ENCODE peak calls at places on chromosomes 3 and 15, in eight cellular contexts. One of them, this sample, is unnamed.

GRCh38 chr15:58487041-58487723 is 55.4 kb downstream of the LIPC start:
- DNase-seq in KBM-7: no peak
- DNase-seq in T-cell: no peak
- DNase-seq in GM06990: no peak
- DNase-seq in osteocyte: no peak
- DNase-seq in stimulated activated effector memory CD8-positive, alpha-beta T cell treated with anti-CD3 and anti-CD28 coated beads, Interleukin-12 subunit alpha, Interleukin-12 subunit beta, amount 100 ng/mL, for 72 hours: no peak
- DNase-seq in HT1080: no peak
- DNase-seq in NCI-H1092 treated with DMSO at 0.1 percent for 48 hours: no peak
- DNase-seq in this sample: no peak

GRCh38 chr3:65436580-65436979 is 602.1 kb downstream of the MAGI1 start:
- DNase-seq in KBM-7: peak; percentile 34
- DNase-seq in T-cell: no peak
- DNase-seq in GM06990: no peak
- DNase-seq in osteocyte: no peak
- DNase-seq in stimulated activated effector memory CD8-positive, alpha-beta T cell treated with anti-CD3 and anti-CD28 coated beads, Interleukin-12 subunit alpha, Interleukin-12 subunit beta, amount 100 ng/mL, for 72 hours: no peak
- DNase-seq in HT1080: peak; percentile 46
- DNase-seq in NCI-H1092 treated with DMSO at 0.1 percent for 48 hours: peak; percentile 1
- DNase-seq in this sample: no peak

GRCh38 chr3:132343018-132343612 is 25.9 kb downstream of the ACP3 start:
- DNase-seq in KBM-7: peak; percentile 76
- DNase-seq in T-cell: peak; percentile 3
- DNase-seq in GM06990: no peak
- DNase-seq in osteocyte: no peak
- DNase-seq in stimulated activated effector memory CD8-positive, alpha-beta T cell treated with anti-CD3 and anti-CD28 coated beads, Interleukin-12 subunit alpha, Interleukin-12 subunit beta, amount 100 ng/mL, for 72 hours: no peak
- DNase-seq in HT1080: peak; percentile 52
- DNase-seq in NCI-H1092 treated with DMSO at 0.1 percent for 48 hours: peak; percentile 59
- DNase-seq in this sample: no peak

GRCh38 chr3:33372218-33373081 is 67.8 kb downstream of the UBP1 start:
- DNase-seq in KBM-7: peak; percentile 79
- DNase-seq in T-cell: peak; percentile 11
- DNase-seq in GM06990: no peak
- DNase-seq in osteocyte: no peak
- DNase-seq in stimulated activated effector memory CD8-positive, alpha-beta T cell treated with anti-CD3 and anti-CD28 coated beads, Interleukin-12 subunit alpha, Interleukin-12 subunit beta, amount 100 ng/mL, for 72 hours: peak; percentile 9
- DNase-seq in HT1080: peak; percentile 72
- DNase-seq in NCI-H1092 treated with DMSO at 0.1 percent for 48 hours: peak; percentile 20
- DNase-seq in this sample: no peak

GRCh38 chr3:120160050-120160449 is 65.8 kb upstream of the GSK3B start:
- DNase-seq in KBM-7: no peak
- DNase-seq in T-cell: no peak
- DNase-seq in GM06990: no peak
- DNase-seq in osteocyte: peak; percentile 92
- DNase-seq in stimulated activated effector memory CD8-positive, alpha-beta T cell treated with anti-CD3 and anti-CD28 coated beads, Interleukin-12 subunit alpha, Interleukin-12 subunit beta, amount 100 ng/mL, for 72 hours: no peak
- DNase-seq in HT1080: peak; percentile 90
- DNase-seq in NCI-H1092 treated with DMSO at 0.1 percent for 48 hours: no peak
- DNase-seq in this sample: no peak

GRCh38 chr15:31260646-31261265 is 65.9 kb upstream of the KLF13 start:
- DNase-seq in KBM-7: no peak
- DNase-seq in T-cell: no peak
- DNase-seq in GM06990: no peak
- DNase-seq in osteocyte: peak; percentile 63
- DNase-seq in stimulated activated effector memory CD8-positive, alpha-beta T cell treated with anti-CD3 and anti-CD28 coated beads, Interleukin-12 subunit alpha, Interleukin-12 subunit beta, amount 100 ng/mL, for 72 hours: no peak
- DNase-seq in HT1080: no peak
- DNase-seq in NCI-H1092 treated with DMSO at 0.1 percent for 48 hours: no peak
- DNase-seq in this sample: no peak

GRCh38 chr3:159548675-159549335 is 439.8 kb upstream of the IL12A start:
- DNase-seq in KBM-7: no peak
- DNase-seq in T-cell: no peak
- DNase-seq in GM06990: no peak
- DNase-seq in osteocyte: no peak
- DNase-seq in stimulated activated effector memory CD8-positive, alpha-beta T cell treated with anti-CD3 and anti-CD28 coated beads, Interleukin-12 subunit alpha, Interleukin-12 subunit beta, amount 100 ng/mL, for 72 hours: no peak
- DNase-seq in HT1080: peak; percentile 70
- DNase-seq in NCI-H1092 treated with DMSO at 0.1 percent for 48 hours: no peak
- DNase-seq in this sample: no peak

GRCh38 chr3:124513610-124513997 is 216.6 kb upstream of the UMPS start:
- DNase-seq in KBM-7: no peak
- DNase-seq in T-cell: no peak
- DNase-seq in GM06990: no peak
- DNase-seq in osteocyte: no peak
- DNase-seq in stimulated activated effector memory CD8-positive, alpha-beta T cell treated with anti-CD3 and anti-CD28 coated beads, Interleukin-12 subunit alpha, Interleukin-12 subunit beta, amount 100 ng/mL, for 72 hours: no peak
- DNase-seq in HT1080: no peak
- DNase-seq in NCI-H1092 treated with DMSO at 0.1 percent for 48 hours: no peak
- DNase-seq in this sample: no peak

GRCh38 chr3:28836199-28836598 is 444.7 kb upstream of the RBMS3 start:
- DNase-seq in KBM-7: no peak
- DNase-seq in T-cell: no peak
- DNase-seq in GM06990: no peak
- DNase-seq in osteocyte: no peak
- DNase-seq in stimulated activated effector memory CD8-positive, alpha-beta T cell treated with anti-CD3 and anti-CD28 coated beads, Interleukin-12 subunit alpha, Interleukin-12 subunit beta, amount 100 ng/mL, for 72 hours: no peak
- DNase-seq in HT1080: peak; percentile 46
- DNase-seq in NCI-H1092 treated with DMSO at 0.1 percent for 48 hours: no peak
- DNase-seq in this sample: no peak

GRCh38 chr3:128804017-128804816 is 75.2 kb upstream of the ACAD9 start:
- DNase-seq in KBM-7: peak; percentile 87
- DNase-seq in T-cell: peak; percentile 69
- DNase-seq in GM06990: peak; percentile 71
- DNase-seq in osteocyte: no peak
- DNase-seq in stimulated activated effector memory CD8-positive, alpha-beta T cell treated with anti-CD3 and anti-CD28 coated beads, Interleukin-12 subunit alpha, Interleukin-12 subunit beta, amount 100 ng/mL, for 72 hours: no peak
- DNase-seq in HT1080: peak; percentile 70
- DNase-seq in NCI-H1092 treated with DMSO at 0.1 percent for 48 hours: no peak
- DNase-seq in this sample: no peak

GRCh38 chr3:30527720-30528119 is 78.7 kb upstream of the TGFBR2 start:
- DNase-seq in KBM-7: no peak
- DNase-seq in T-cell: no peak
- DNase-seq in GM06990: no peak
- DNase-seq in osteocyte: no peak
- DNase-seq in stimulated activated effector memory CD8-positive, alpha-beta T cell treated with anti-CD3 and anti-CD28 coated beads, Interleukin-12 subunit alpha, Interleukin-12 subunit beta, amount 100 ng/mL, for 72 hours: no peak
- DNase-seq in HT1080: no peak
- DNase-seq in NCI-H1092 treated with DMSO at 0.1 percent for 48 hours: no peak
- DNase-seq in this sample: no peak

GRCh38 chr3:19934098-19934566 is at the start of gene EFHB:
- DNase-seq in KBM-7: no peak
- DNase-seq in T-cell: no peak
- DNase-seq in GM06990: no peak
- DNase-seq in osteocyte: no peak
- DNase-seq in stimulated activated effector memory CD8-positive, alpha-beta T cell treated with anti-CD3 and anti-CD28 coated beads, Interleukin-12 subunit alpha, Interleukin-12 subunit beta, amount 100 ng/mL, for 72 hours: no peak
- DNase-seq in HT1080: peak; percentile 17
- DNase-seq in NCI-H1092 treated with DMSO at 0.1 percent for 48 hours: peak; percentile 9
- DNase-seq in this sample: no peak

GRCh38 chr15:67796728-67797127 is 28.6 kb upstream of the SKOR1 start:
- DNase-seq in KBM-7: no peak
- DNase-seq in T-cell: no peak
- DNase-seq in GM06990: no peak
- DNase-seq in osteocyte: peak; percentile 25
- DNase-seq in stimulated activated effector memory CD8-positive, alpha-beta T cell treated with anti-CD3 and anti-CD28 coated beads, Interleukin-12 subunit alpha, Interleukin-12 subunit beta, amount 100 ng/mL, for 72 hours: no peak
- DNase-seq in HT1080: no peak
- DNase-seq in NCI-H1092 treated with DMSO at 0.1 percent for 48 hours: no peak
- DNase-seq in this sample: peak; percentile 31

GRCh38 chr15:101437618-101438481 is 51.7 kb downstream of the PCSK6 start:
- DNase-seq in KBM-7: no peak
- DNase-seq in T-cell: no peak
- DNase-seq in GM06990: no peak
- DNase-seq in osteocyte: peak; percentile 42
- DNase-seq in stimulated activated effector memory CD8-positive, alpha-beta T cell treated with anti-CD3 and anti-CD28 coated beads, Interleukin-12 subunit alpha, Interleukin-12 subunit beta, amount 100 ng/mL, for 72 hours: no peak
- DNase-seq in HT1080: no peak
- DNase-seq in NCI-H1092 treated with DMSO at 0.1 percent for 48 hours: no peak
- DNase-seq in this sample: no peak

GRCh38 chr15:66454143-66454542 is 43.4 kb downstream of the SNAPC5 start:
- DNase-seq in KBM-7: no peak
- DNase-seq in T-cell: no peak
- DNase-seq in GM06990: no peak
- DNase-seq in osteocyte: no peak
- DNase-seq in stimulated activated effector memory CD8-positive, alpha-beta T cell treated with anti-CD3 and anti-CD28 coated beads, Interleukin-12 subunit alpha, Interleukin-12 subunit beta, amount 100 ng/mL, for 72 hours: no peak
- DNase-seq in HT1080: peak; percentile 20
- DNase-seq in NCI-H1092 treated with DMSO at 0.1 percent for 48 hours: no peak
- DNase-seq in this sample: no peak

GRCh38 chr3:52388933-52389332 is 56.0 kb downstream of the SEMA3G start:
- DNase-seq in KBM-7: no peak
- DNase-seq in T-cell: no peak
- DNase-seq in GM06990: no peak
- DNase-seq in osteocyte: no peak
- DNase-seq in stimulated activated effector memory CD8-positive, alpha-beta T cell treated with anti-CD3 and anti-CD28 coated beads, Interleukin-12 subunit alpha, Interleukin-12 subunit beta, amount 100 ng/mL, for 72 hours: no peak
- DNase-seq in HT1080: no peak
- DNase-seq in NCI-H1092 treated with DMSO at 0.1 percent for 48 hours: no peak
- DNase-seq in this sample: no peak

GRCh38 chr3:161474691-161475090 is 21.9 kb upstream of the OTOL1 start:
- DNase-seq in KBM-7: no peak
- DNase-seq in T-cell: no peak
- DNase-seq in GM06990: no peak
- DNase-seq in osteocyte: no peak
- DNase-seq in stimulated activated effector memory CD8-positive, alpha-beta T cell treated with anti-CD3 and anti-CD28 coated beads, Interleukin-12 subunit alpha, Interleukin-12 subunit beta, amount 100 ng/mL, for 72 hours: no peak
- DNase-seq in HT1080: no peak
- DNase-seq in NCI-H1092 treated with DMSO at 0.1 percent for 48 hours: no peak
- DNase-seq in this sample: no peak

GRCh38 chr15:26766262-26766661 is 6.6 kb downstream of the GABRB3 start:
- DNase-seq in KBM-7: no peak
- DNase-seq in T-cell: no peak
- DNase-seq in GM06990: no peak
- DNase-seq in osteocyte: no peak
- DNase-seq in stimulated activated effector memory CD8-positive, alpha-beta T cell treated with anti-CD3 and anti-CD28 coated beads, Interleukin-12 subunit alpha, Interleukin-12 subunit beta, amount 100 ng/mL, for 72 hours: no peak
- DNase-seq in HT1080: no peak
- DNase-seq in NCI-H1092 treated with DMSO at 0.1 percent for 48 hours: no peak
- DNase-seq in this sample: no peak

GRCh38 chr15:74795961-74796625 is 14.2 kb downstream of the CSK start:
- DNase-seq in KBM-7: no peak
- DNase-seq in T-cell: peak; percentile 36
- DNase-seq in GM06990: no peak
- DNase-seq in osteocyte: no peak
- DNase-seq in stimulated activated effector memory CD8-positive, alpha-beta T cell treated with anti-CD3 and anti-CD28 coated beads, Interleukin-12 subunit alpha, Interleukin-12 subunit beta, amount 100 ng/mL, for 72 hours: no peak
- DNase-seq in HT1080: no peak
- DNase-seq in NCI-H1092 treated with DMSO at 0.1 percent for 48 hours: no peak
- DNase-seq in this sample: no peak

GRCh38 chr3:128923607-128924385 is 44.4 kb downstream of the ACAD9 start:
- DNase-seq in KBM-7: no peak
- DNase-seq in T-cell: no peak
- DNase-seq in GM06990: no peak
- DNase-seq in osteocyte: peak; percentile 57
- DNase-seq in stimulated activated effector memory CD8-positive, alpha-beta T cell treated with anti-CD3 and anti-CD28 coated beads, Interleukin-12 subunit alpha, Interleukin-12 subunit beta, amount 100 ng/mL, for 72 hours: no peak
- DNase-seq in HT1080: no peak
- DNase-seq in NCI-H1092 treated with DMSO at 0.1 percent for 48 hours: no peak
- DNase-seq in this sample: no peak

GRCh38 chr15:69107025-69107620 is 53.3 kb upstream of the GLCE start:
- DNase-seq in KBM-7: no peak
- DNase-seq in T-cell: no peak
- DNase-seq in GM06990: no peak
- DNase-seq in osteocyte: no peak
- DNase-seq in stimulated activated effector memory CD8-positive, alpha-beta T cell treated with anti-CD3 and anti-CD28 coated beads, Interleukin-12 subunit alpha, Interleukin-12 subunit beta, amount 100 ng/mL, for 72 hours: no peak
- DNase-seq in HT1080: peak; percentile 4
- DNase-seq in NCI-H1092 treated with DMSO at 0.1 percent for 48 hours: no peak
- DNase-seq in this sample: no peak

GRCh38 chr3:119690043-119690656 is 12.7 kb upstream of the CFAP91 start:
- DNase-seq in KBM-7: peak; percentile 46
- DNase-seq in T-cell: no peak
- DNase-seq in GM06990: no peak
- DNase-seq in osteocyte: no peak
- DNase-seq in stimulated activated effector memory CD8-positive, alpha-beta T cell treated with anti-CD3 and anti-CD28 coated beads, Interleukin-12 subunit alpha, Interleukin-12 subunit beta, amount 100 ng/mL, for 72 hours: no peak
- DNase-seq in HT1080: peak; percentile 36
- DNase-seq in NCI-H1092 treated with DMSO at 0.1 percent for 48 hours: no peak
- DNase-seq in this sample: no peak

GRCh38 chr3:73801444-73801843 is 176.7 kb upstream of the PDZRN3 start:
- DNase-seq in KBM-7: no peak
- DNase-seq in T-cell: no peak
- DNase-seq in GM06990: no peak
- DNase-seq in osteocyte: no peak
- DNase-seq in stimulated activated effector memory CD8-positive, alpha-beta T cell treated with anti-CD3 and anti-CD28 coated beads, Interleukin-12 subunit alpha, Interleukin-12 subunit beta, amount 100 ng/mL, for 72 hours: no peak
- DNase-seq in HT1080: no peak
- DNase-seq in NCI-H1092 treated with DMSO at 0.1 percent for 48 hours: no peak
- DNase-seq in this sample: no peak

GRCh38 chr15:101156509-101157159 is 95.2 kb downstream of the CHSY1 start:
- DNase-seq in KBM-7: no peak
- DNase-seq in T-cell: no peak
- DNase-seq in GM06990: peak; percentile 73
- DNase-seq in osteocyte: no peak
- DNase-seq in stimulated activated effector memory CD8-positive, alpha-beta T cell treated with anti-CD3 and anti-CD28 coated beads, Interleukin-12 subunit alpha, Interleukin-12 subunit beta, amount 100 ng/mL, for 72 hours: no peak
- DNase-seq in HT1080: no peak
- DNase-seq in NCI-H1092 treated with DMSO at 0.1 percent for 48 hours: no peak
- DNase-seq in this sample: no peak

GRCh38 chr3:126284258-126284904 is 72.8 kb downstream of the KLF15 start:
- DNase-seq in KBM-7: no peak
- DNase-seq in T-cell: no peak
- DNase-seq in GM06990: no peak
- DNase-seq in osteocyte: peak; percentile 21
- DNase-seq in stimulated activated effector memory CD8-positive, alpha-beta T cell treated with anti-CD3 and anti-CD28 coated beads, Interleukin-12 subunit alpha, Interleukin-12 subunit beta, amount 100 ng/mL, for 72 hours: no peak
- DNase-seq in HT1080: peak; percentile 93
- DNase-seq in NCI-H1092 treated with DMSO at 0.1 percent for 48 hours: no peak
- DNase-seq in this sample: no peak

GRCh38 chr15:57321973-57322601 is 54.2 kb upstream of the CGNL1 start:
- DNase-seq in KBM-7: peak; percentile 86
- DNase-seq in T-cell: no peak
- DNase-seq in GM06990: no peak
- DNase-seq in osteocyte: no peak
- DNase-seq in stimulated activated effector memory CD8-positive, alpha-beta T cell treated with anti-CD3 and anti-CD28 coated beads, Interleukin-12 subunit alpha, Interleukin-12 subunit beta, amount 100 ng/mL, for 72 hours: no peak
- DNase-seq in HT1080: no peak
- DNase-seq in NCI-H1092 treated with DMSO at 0.1 percent for 48 hours: peak; percentile 64
- DNase-seq in this sample: no peak

GRCh38 chr3:46714728-46715506 is 2.8 kb downstream of the PRSS50 start:
- DNase-seq in KBM-7: no peak
- DNase-seq in T-cell: no peak
- DNase-seq in GM06990: no peak
- DNase-seq in osteocyte: peak; percentile 64
- DNase-seq in stimulated activated effector memory CD8-positive, alpha-beta T cell treated with anti-CD3 and anti-CD28 coated beads, Interleukin-12 subunit alpha, Interleukin-12 subunit beta, amount 100 ng/mL, for 72 hours: no peak
- DNase-seq in HT1080: no peak
- DNase-seq in NCI-H1092 treated with DMSO at 0.1 percent for 48 hours: no peak
- DNase-seq in this sample: peak; percentile 39

GRCh38 chr3:142272200-142272891 is 47.0 kb upstream of the GK5 start:
- DNase-seq in KBM-7: no peak
- DNase-seq in T-cell: no peak
- DNase-seq in GM06990: no peak
- DNase-seq in osteocyte: no peak
- DNase-seq in stimulated activated effector memory CD8-positive, alpha-beta T cell treated with anti-CD3 and anti-CD28 coated beads, Interleukin-12 subunit alpha, Interleukin-12 subunit beta, amount 100 ng/mL, for 72 hours: no peak
- DNase-seq in HT1080: peak; percentile 63
- DNase-seq in NCI-H1092 treated with DMSO at 0.1 percent for 48 hours: no peak
- DNase-seq in this sample: no peak

GRCh38 chr3:14424711-14425573 is 22.5 kb downstream of the SLC6A6 start:
- DNase-seq in KBM-7: peak; percentile 38
- DNase-seq in T-cell: peak; percentile 36
- DNase-seq in GM06990: no peak
- DNase-seq in osteocyte: no peak
- DNase-seq in stimulated activated effector memory CD8-positive, alpha-beta T cell treated with anti-CD3 and anti-CD28 coated beads, Interleukin-12 subunit alpha, Interleukin-12 subunit beta, amount 100 ng/mL, for 72 hours: peak; percentile 31
- DNase-seq in HT1080: peak; percentile 32
- DNase-seq in NCI-H1092 treated with DMSO at 0.1 percent for 48 hours: no peak
- DNase-seq in this sample: no peak

GRCh38 chr3:184209146-184209923 is 20.1 kb upstream of the VWA5B2 start:
- DNase-seq in KBM-7: no peak
- DNase-seq in T-cell: no peak
- DNase-seq in GM06990: no peak
- DNase-seq in osteocyte: no peak
- DNase-seq in stimulated activated effector memory CD8-positive, alpha-beta T cell treated with anti-CD3 and anti-CD28 coated beads, Interleukin-12 subunit alpha, Interleukin-12 subunit beta, amount 100 ng/mL, for 72 hours: no peak
- DNase-seq in HT1080: no peak
- DNase-seq in NCI-H1092 treated with DMSO at 0.1 percent for 48 hours: no peak
- DNase-seq in this sample: no peak

GRCh38 chr3:10395671-10396070 is 74.8 kb upstream of the SEC13 start:
- DNase-seq in KBM-7: no peak
- DNase-seq in T-cell: peak; percentile 39
- DNase-seq in GM06990: no peak
- DNase-seq in osteocyte: no peak
- DNase-seq in stimulated activated effector memory CD8-positive, alpha-beta T cell treated with anti-CD3 and anti-CD28 coated beads, Interleukin-12 subunit alpha, Interleukin-12 subunit beta, amount 100 ng/mL, for 72 hours: no peak
- DNase-seq in HT1080: no peak
- DNase-seq in NCI-H1092 treated with DMSO at 0.1 percent for 48 hours: no peak
- DNase-seq in this sample: no peak

GRCh38 chr3:15164356-15164755 is 41.7 kb upstream of the CAPN7 start:
- DNase-seq in KBM-7: no peak
- DNase-seq in T-cell: no peak
- DNase-seq in GM06990: no peak
- DNase-seq in osteocyte: no peak
- DNase-seq in stimulated activated effector memory CD8-positive, alpha-beta T cell treated with anti-CD3 and anti-CD28 coated beads, Interleukin-12 subunit alpha, Interleukin-12 subunit beta, amount 100 ng/mL, for 72 hours: no peak
- DNase-seq in HT1080: no peak
- DNase-seq in NCI-H1092 treated with DMSO at 0.1 percent for 48 hours: no peak
- DNase-seq in this sample: no peak

GRCh38 chr3:16064660-16065414 is 109.6 kb upstream of the GALNT15 start:
- DNase-seq in KBM-7: peak; percentile 32
- DNase-seq in T-cell: no peak
- DNase-seq in GM06990: no peak
- DNase-seq in osteocyte: no peak
- DNase-seq in stimulated activated effector memory CD8-positive, alpha-beta T cell treated with anti-CD3 and anti-CD28 coated beads, Interleukin-12 subunit alpha, Interleukin-12 subunit beta, amount 100 ng/mL, for 72 hours: no peak
- DNase-seq in HT1080: peak; percentile 87
- DNase-seq in NCI-H1092 treated with DMSO at 0.1 percent for 48 hours: no peak
- DNase-seq in this sample: no peak

GRCh38 chr3:141105828-141106628 is 54.9 kb downstream of the SPSB4 start:
- DNase-seq in KBM-7: peak; percentile 71
- DNase-seq in T-cell: peak; percentile 57
- DNase-seq in GM06990: no peak
- DNase-seq in osteocyte: no peak
- DNase-seq in stimulated activated effector memory CD8-positive, alpha-beta T cell treated with anti-CD3 and anti-CD28 coated beads, Interleukin-12 subunit alpha, Interleukin-12 subunit beta, amount 100 ng/mL, for 72 hours: peak; percentile 49
- DNase-seq in HT1080: peak; percentile 69
- DNase-seq in NCI-H1092 treated with DMSO at 0.1 percent for 48 hours: peak; percentile 72
- DNase-seq in this sample: no peak

This sample was measured in type B pancreatic cell.